ENCODE peak calls at places on chromosome 17, in eight cellular contexts. P is choroid plexus epithelial cell, U is H1, E is cardiac muscle cell, L is AG20443, O is Peyer's patch, G is AG08396, C is astrocyte of the cerebellum. Z is an unnamed sample.

GRCh38 chr17:2685696-2686095 is 25.9 kb downstream of the CLUH start:
- DNase-seq in C (no peak), O (no peak), P (no peak), L (no peak), E (no peak), G (no peak), U (peak; percentile 58), Z (peak; percentile 38)

GRCh38 chr17:63987616-63988478 is 10.3 kb upstream of the PRR29 start:
- DNase-seq in O (no peak), E (no peak), P (no peak), U (no peak), L (no peak), G (no peak), C (no peak), Z (no peak)

GRCh38 chr17:33318241-33318640 is 25.1 kb upstream of the ASIC2 start:
- DNase-seq in O (no peak), U (no peak), L (no peak), P (no peak), C (no peak), E (no peak), G (no peak), Z (no peak)

GRCh38 chr17:45720386-45720785 is 63.7 kb upstream of the CRHR1 start:
- DNase-seq in O (no peak), E (no peak), U (no peak), P (no peak), C (no peak), G (no peak), L (no peak), Z (no peak)

GRCh38 chr17:82935944-82936767 is 96.3 kb upstream of the ZNF750 start:
- DNase-seq in C (no peak), L (no peak), U (no peak), G (no peak), E (no peak), P (no peak), O (no peak), Z (peak; percentile 14)

GRCh38 chr17:68107373-68107772 is 71.8 kb downstream of the KPNA2 start:
- DNase-seq in E (no peak), L (no peak), U (no peak), C (no peak), G (no peak), P (no peak), O (no peak), Z (no peak)

GRCh38 chr17:68807998-68808772 is 147.0 kb downstream of the ABCA8 start:
- DNase-seq in G (no peak), P (peak; percentile 35), O (no peak), L (peak; percentile 26), C (no peak), U (no peak), E (no peak), Z (no peak)

GRCh38 chr17:61307905-61308886 is 91.4 kb upstream of the TBX2 start:
- DNase-seq in O (no peak), C (peak; percentile 70), E (no peak), P (peak; percentile 98), L (peak; percentile 93), G (peak; percentile 90), U (no peak), Z (no peak)

Z was measured in heart left ventricle.